ENCODE peak calls at places on chromosomes 2 and 18, in nine cellular contexts. J is T-helper 1 cell; V is activated B cell treated with CpG ODN at 0.5 μM for 24 hours; B is globus pallidus; C is fibroblast of pulmonary artery; M is activated CD8-positive, alpha-beta T cell treated with anti-CD3 and anti-CD28 coated beads for 36 hours; Y is endothelial cell; X is LoVo; I is NCI-H774. Q is an unnamed sample.

GRCh38 chr18:39749154-39749553 is 2183.6 kb upstream of the CELF4 start:
- DNase-seq in J (no peak), V (no peak), M (no peak), B (no peak), X (peak), C (no peak), Y (no peak), I (no peak), Q (no peak)

GRCh38 chr18:59921384-59921891 is 21.6 kb downstream of the PMAIP1 start:
- DNase-seq in B (no peak), I (no peak), X (no peak), C (no peak), J (no peak), V (no peak), M (peak), Y (no peak), Q (no peak)

GRCh38 chr2:236674646-236675045 is 105.0 kb downstream of the ACKR3 start:
- DNase-seq in X (no peak), V (no peak), M (no peak), J (no peak), C (no peak), Y (no peak), I (no peak), B (no peak), Q (no peak)

GRCh38 chr18:13877133-13877532 is 38.2 kb downstream of the MC2R start:
- DNase-seq in M (no peak), J (no peak), Y (no peak), B (no peak), C (no peak), V (no peak), X (no peak), I (no peak), Q (no peak)

GRCh38 chr18:48838921-48839818 is 111.6 kb downstream of the SMAD7 start:
- DNase-seq in J (no peak), I (no peak), M (peak), V (no peak), Y (no peak), X (no peak), B (no peak), C (peak), Q (no peak)

GRCh38 chr2:3349211-3349693 is 28.4 kb downstream of the EIPR1 start:
- DNase-seq in B (peak), C (peak), M (no peak), X (no peak), J (no peak), Y (no peak), I (no peak), V (no peak), Q (no peak)

GRCh38 chr18:12291690-12292089 is 16.4 kb upstream of the TUBB6 start:
- DNase-seq in C (no peak), J (no peak), V (no peak), M (no peak), Y (no peak), I (no peak), B (no peak), X (no peak), Q (no peak)

GRCh38 chr2:85234879-85235278 is 92.9 kb downstream of the TGOLN2 start:
- DNase-seq in V (no peak), M (no peak), B (peak), C (no peak), X (no peak), J (no peak), I (peak), Y (no peak), Q (peak)

GRCh38 chr2:128552806-128553551 is 234.3 kb upstream of the HS6ST1 start:
- DNase-seq in M (no peak), J (no peak), C (peak), I (no peak), B (no peak), Y (no peak), X (no peak), V (no peak), Q (no peak)

GRCh38 chr18:31424383-31424988 is 23.1 kb upstream of the DSG3 start:
- DNase-seq in B (no peak), X (peak), Y (peak), C (peak), V (no peak), I (no peak), M (peak), J (no peak), Q (no peak)

GRCh38 chr2:239167766-239168444 is 232.9 kb downstream of the HDAC4 start:
- DNase-seq in B (no peak), I (no peak), J (no peak), C (no peak), M (no peak), V (no peak), X (no peak), Y (no peak), Q (no peak)

GRCh38 chr2:33363599-33364300 is 112.7 kb upstream of the RASGRP3 start:
- DNase-seq in C (peak), Y (no peak), J (no peak), I (no peak), M (no peak), X (no peak), B (no peak), V (no peak), Q (no peak)

GRCh38 chr2:232890536-232890895 is 20.5 kb downstream of the SNORC start:
- DNase-seq in J (no peak), I (no peak), C (no peak), Y (no peak), V (no peak), X (no peak), M (no peak), B (no peak), Q (no peak)